ENCODE peak calls at places on chromosomes 11 and 22, in four cellular contexts. V is HepG2, T is K562, B is WTC11. R is an unnamed sample.

GRCh38 chr11:19345848-19346681 is 105.3 kb upstream of the E2F8 start:
- DNase-seq in V (no peak), T (no peak), B (peak), R (peak)

GRCh38 chr11:113148076-113148475 is 166.3 kb upstream of the TTC12 start:
- DNase-seq in V (no peak), T (no peak), B (no peak), R (no peak)

GRCh38 chr11:10669258-10670033 is 24.1 kb downstream of the IRAG1 start:
- DNase-seq in V (no peak), T (no peak), B (no peak), R (peak)

GRCh38 chr22:46171940-46172339 is 21.6 kb downstream of the PPARA start:
- DNase-seq in V (no peak), T (no peak), B (no peak), R (no peak)

GRCh38 chr11:32109138-32109537 is 18.3 kb downstream of the RCN1 start:
- DNase-seq in V (no peak), T (no peak), B (no peak), R (no peak)

GRCh38 chr22:46500201-46500600 is 37.2 kb downstream of the CELSR1 start:
- DNase-seq in V (no peak), T (no peak), B (peak), R (no peak)

GRCh38 chr11:92941676-92942571 is 27.5 kb upstream of the MTNR1B start:
- DNase-seq in V (peak), T (peak), B (no peak), R (peak)

GRCh38 chr22:17665884-17666283 is 27.3 kb downstream of the BCL2L13 start:
- DNase-seq in V (no peak), T (no peak), B (no peak), R (no peak)

GRCh38 chr11:70470127-70470526 is 71.8 kb downstream of the CTTN start:
- DNase-seq in V (no peak), T (peak), B (no peak), R (no peak)

GRCh38 chr22:45418056-45418769 is 4.7 kb downstream of the RIBC2 start:
- DNase-seq in V (no peak), T (no peak), B (no peak), R (no peak)

DNA sequence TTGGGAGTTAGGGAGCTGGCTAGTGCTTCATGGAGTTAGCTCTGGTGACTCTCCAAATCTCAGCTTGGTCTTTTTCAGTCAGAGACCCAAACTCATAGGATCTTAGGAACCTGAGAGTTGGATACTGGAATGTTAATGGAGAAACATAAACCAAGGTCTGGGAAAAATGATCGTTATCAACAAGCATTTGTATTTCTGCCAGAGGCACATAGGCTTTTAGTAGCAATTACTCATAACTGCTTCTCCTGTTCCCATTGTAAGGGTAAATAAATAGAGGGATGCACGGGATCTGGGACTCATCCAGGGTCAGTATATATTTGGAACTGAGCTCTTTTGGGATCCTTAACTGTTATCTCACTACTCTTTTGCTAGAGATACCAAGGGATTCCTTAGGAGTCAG is 4.8 kb downstream of the BARX2 start:
- DNase-seq in V (no peak), T (no peak), B (no peak), R (no peak)
- TF ChIP-seq HMGXB4 in V (no peak), T (no peak), B (no peak), R (no peak)

DNA sequence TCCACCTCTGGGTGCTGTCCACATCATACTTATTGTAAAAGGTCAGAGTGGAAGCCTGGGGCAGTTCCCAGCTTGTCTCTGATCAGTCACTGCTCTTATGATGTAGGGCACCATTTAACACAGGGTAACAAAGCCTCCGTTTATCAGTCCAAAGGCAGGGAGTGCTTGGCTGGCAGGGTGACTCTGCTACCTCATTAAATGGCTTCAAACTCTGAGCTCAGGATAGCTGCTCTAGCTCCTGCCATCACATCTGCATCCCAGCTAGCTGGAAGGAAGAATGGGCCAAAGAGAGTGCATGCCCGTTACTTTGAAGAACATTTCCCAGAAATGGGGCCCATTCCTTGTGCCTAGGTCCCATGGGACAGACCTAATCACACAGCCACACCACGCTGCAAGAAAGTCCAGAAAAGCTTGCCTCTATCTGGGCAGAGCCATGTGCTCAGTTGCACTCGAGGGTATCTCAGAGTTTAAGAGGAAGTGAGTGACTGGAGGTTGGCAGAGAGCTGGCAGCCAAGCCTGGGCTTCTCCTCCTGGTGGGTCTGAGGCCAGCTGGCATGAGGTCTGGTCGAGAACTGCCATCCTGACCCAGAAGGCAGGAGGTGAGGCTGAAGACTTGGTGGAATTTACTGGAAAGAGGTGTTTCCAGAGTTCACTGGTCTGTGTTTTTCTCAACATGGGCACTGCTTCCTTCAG is 935.8 kb downstream of the BRD1 start:
- DNase-seq in V (no peak), T (no peak), B (no peak), R (no peak)
- TF ChIP-seq HMGXB4 in V (no peak), T (no peak), B (no peak), R (no peak)

GRCh38 chr22:31039393-31039792 is 41.7 kb upstream of the SMTN start:
- DNase-seq in V (peak), T (no peak), B (no peak), R (no peak)
- TF ChIP-seq HMGXB4 in V (no peak), T (no peak), B (no peak), R (no peak)

GRCh38 chr11:123145220-123145619 is 49.8 kb downstream of the CLMP start:
- DNase-seq in V (peak), T (no peak), B (no peak), R (peak)
- TF ChIP-seq HMGXB4 in V (no peak), T (no peak), B (no peak), R (no peak)

DNA sequence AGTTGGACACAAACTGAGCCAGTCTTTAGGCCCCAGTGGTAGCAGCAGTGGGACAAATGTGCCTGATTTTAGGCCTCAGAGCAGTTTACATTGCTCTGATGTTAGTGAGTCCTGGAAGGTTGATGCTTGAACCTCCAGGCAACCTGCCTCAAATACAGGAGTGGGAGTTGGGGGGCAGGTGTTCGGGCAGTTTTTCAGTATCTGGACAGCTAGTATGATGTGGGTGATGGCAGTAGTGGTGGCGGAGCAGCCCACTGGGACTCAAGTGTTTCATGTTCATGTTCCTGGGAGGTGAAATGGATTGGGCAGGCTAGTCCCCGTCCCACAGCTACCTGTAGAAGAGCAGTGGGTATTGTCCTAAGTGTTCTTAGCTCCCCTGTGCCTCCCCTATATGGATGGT is 857.8 kb downstream of the JRKL start:
- DNase-seq in V (no peak), T (no peak), B (no peak), R (no peak)
- TF ChIP-seq HMGXB4 in V (no peak), T (no peak), B (no peak), R (no peak)

DNA sequence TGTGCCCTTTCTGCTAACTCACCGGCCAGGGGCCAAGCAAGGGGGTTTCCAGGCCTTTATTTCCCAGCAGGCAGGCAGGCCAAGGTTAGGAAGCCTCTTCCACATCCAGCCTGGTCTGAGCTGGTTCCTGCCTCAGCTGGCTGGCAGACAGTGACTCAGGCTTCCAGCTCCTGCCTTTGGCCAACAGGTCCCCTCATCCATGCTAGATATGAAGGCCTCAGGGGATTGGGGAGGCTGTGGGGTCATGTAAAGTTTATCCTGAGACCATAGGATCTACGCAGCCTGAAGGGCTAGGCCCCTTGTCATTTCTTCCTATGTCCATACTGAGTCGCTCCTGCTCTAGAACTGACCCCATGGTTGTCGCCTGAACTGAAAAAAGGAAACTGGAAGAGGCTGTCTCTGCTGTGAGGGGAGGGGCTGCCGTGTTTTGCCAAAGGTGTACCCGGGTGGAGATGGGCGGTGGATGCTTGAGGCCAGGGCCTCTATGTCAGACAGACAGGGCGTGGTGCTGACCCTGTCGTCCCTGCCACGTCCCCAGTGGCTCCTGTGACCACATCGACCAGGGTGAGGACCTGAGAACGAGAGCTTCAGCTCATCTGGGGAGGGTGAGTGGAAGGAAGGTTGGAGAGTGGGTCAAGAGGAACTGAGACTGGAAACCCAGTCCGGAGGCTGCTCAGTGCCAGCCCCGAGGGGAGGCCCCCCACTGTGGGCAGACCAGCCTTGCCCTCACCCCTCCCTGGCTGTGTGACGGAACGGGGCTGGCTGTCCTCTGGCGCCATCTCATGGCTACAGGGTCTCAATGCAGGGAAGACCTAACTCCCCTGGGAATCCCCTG is 17.0 kb downstream of the P2RY6 start:
- DNase-seq in V (peak), T (peak), B (peak), R (peak)
- TF ChIP-seq HMGXB4 in V (peak), T (no peak), B (no peak), R (no peak)